ENCODE peak calls at places on chromosomes 7 and 10, in six cellular contexts. B is CD4-positive, alpha-beta T cell; I is WTC11; Y is stimulated activated naive CD4-positive, alpha-beta T cell; J is progenitor cell of endocrine pancreas; R is OCI-M1. A is an unnamed sample.

GRCh38 chr10:14356921-14357320 is 26.2 kb upstream of the FRMD4A start:
- DNase-seq in B (no peak), I (no peak), Y (no peak), J (no peak), R (no peak), A (no peak)

GRCh38 chr7:42907316-42907715 is 4.6 kb downstream of the C7orf25 start:
- DNase-seq in B (no peak), I (no peak), Y (no peak), J (no peak), R (no peak), A (peak)

GRCh38 chr10:125121003-125121402 is 39.4 kb downstream of the CTBP2 start:
- DNase-seq in B (no peak), I (no peak), Y (no peak), J (no peak), R (no peak), A (no peak)

GRCh38 chr10:77160679-77161078 is 476.9 kb downstream of the KCNMA1 start:
- DNase-seq in B (no peak), I (no peak), Y (no peak), J (no peak), R (no peak), A (no peak)

GRCh38 chr10:77943086-77943901 is 16.7 kb upstream of the DLG5 start:
- DNase-seq in B (no peak), I (no peak), Y (no peak), J (no peak), R (no peak), A (peak)

GRCh38 chr7:106736508-106737201 is 75.7 kb upstream of the CCDC71L start:
- DNase-seq in B (peak), I (peak), Y (peak), J (peak), R (peak), A (peak)

GRCh38 chr7:48261696-48262095 is 90.4 kb downstream of the ABCA13 start:
- DNase-seq in B (no peak), I (no peak), Y (no peak), J (no peak), R (no peak), A (no peak)

GRCh38 chr10:69125554-69125953 is 1.6 kb downstream of the VPS26A start:
- DNase-seq in B (no peak), I (no peak), Y (no peak), J (no peak), R (peak), A (no peak)

GRCh38 chr10:35329520-35329919 is 6.8 kb upstream of the CCNY start:
- DNase-seq in B (no peak), I (no peak), Y (no peak), J (no peak), R (no peak), A (peak)

GRCh38 chr7:1181591-1181990 is 21.6 kb upstream of the ZFAND2A start:
- DNase-seq in B (no peak), I (no peak), Y (no peak), J (no peak), R (no peak), A (no peak)

GRCh38 chr10:93461807-93462178 is 20.3 kb downstream of the MYOF start:
- DNase-seq in B (no peak), I (no peak), Y (no peak), J (no peak), R (no peak), A (peak)

GRCh38 chr7:133484135-133484534 is 231.3 kb downstream of the EXOC4 start:
- DNase-seq in B (peak), I (no peak), Y (peak), J (no peak), R (no peak), A (no peak)

GRCh38 chr7:37510043-37510634 is 61.5 kb upstream of the ELMO1 start:
- DNase-seq in B (no peak), I (no peak), Y (no peak), J (no peak), R (peak), A (peak)

GRCh38 chr10:77416327-77417135 is 221.1 kb downstream of the KCNMA1 start:
- DNase-seq in B (no peak), I (no peak), Y (no peak), J (no peak), R (no peak), A (peak)

A was measured in left kidney.